ENCODE peak calls at places on chromosomes 16 and 17, in eight cellular contexts. One of them, this sample, is unnamed.

GRCh38 chr16:17364319-17365210 is 106.2 kb downstream of the XYLT1 start:
- DNase-seq in CD8-positive, alpha-beta T cell: peak; percentile 66
- DNase-seq in PC-3: no peak
- DNase-seq in stimulated activated CD4-positive, alpha-beta T cell treated with anti-CD3 and anti-CD28 coated beads, Interleukin-4, amount 100 ng/mL, for 24 hours: peak; percentile 58
- DNase-seq in body of pancreas: peak; percentile 25
- DNase-seq in HTR-8/SVneo: no peak
- DNase-seq in left colon: no peak
- DNase-seq in A549: no peak
- DNase-seq in this sample: peak; percentile 54

GRCh38 chr16:66081967-66082366 is 284.5 kb upstream of the CDH5 start:
- DNase-seq in CD8-positive, alpha-beta T cell: no peak
- DNase-seq in PC-3: peak; percentile 94
- DNase-seq in stimulated activated CD4-positive, alpha-beta T cell treated with anti-CD3 and anti-CD28 coated beads, Interleukin-4, amount 100 ng/mL, for 24 hours: no peak
- DNase-seq in body of pancreas: no peak
- DNase-seq in HTR-8/SVneo: no peak
- DNase-seq in left colon: no peak
- DNase-seq in A549: peak; percentile 52
- DNase-seq in this sample: no peak

GRCh38 chr17:81931557-81932332 is 4.2 kb upstream of the MAFG start:
- DNase-seq in CD8-positive, alpha-beta T cell: no peak
- DNase-seq in PC-3: no peak
- DNase-seq in stimulated activated CD4-positive, alpha-beta T cell treated with anti-CD3 and anti-CD28 coated beads, Interleukin-4, amount 100 ng/mL, for 24 hours: no peak
- DNase-seq in body of pancreas: no peak
- DNase-seq in HTR-8/SVneo: no peak
- DNase-seq in left colon: peak; percentile 29
- DNase-seq in A549: no peak
- DNase-seq in this sample: no peak

GRCh38 chr16:87926246-87927194 is 9.8 kb downstream of the CA5A start:
- DNase-seq in CD8-positive, alpha-beta T cell: no peak
- DNase-seq in PC-3: no peak
- DNase-seq in stimulated activated CD4-positive, alpha-beta T cell treated with anti-CD3 and anti-CD28 coated beads, Interleukin-4, amount 100 ng/mL, for 24 hours: peak; percentile 24
- DNase-seq in body of pancreas: no peak
- DNase-seq in HTR-8/SVneo: no peak
- DNase-seq in left colon: no peak
- DNase-seq in A549: no peak
- DNase-seq in this sample: peak; percentile 17

GRCh38 chr17:1438593-1439083 is 17.4 kb downstream of the CRK start:
- DNase-seq in CD8-positive, alpha-beta T cell: no peak
- DNase-seq in PC-3: no peak
- DNase-seq in stimulated activated CD4-positive, alpha-beta T cell treated with anti-CD3 and anti-CD28 coated beads, Interleukin-4, amount 100 ng/mL, for 24 hours: no peak
- DNase-seq in body of pancreas: no peak
- DNase-seq in HTR-8/SVneo: no peak
- DNase-seq in left colon: no peak
- DNase-seq in A549: peak; percentile 66
- DNase-seq in this sample: no peak

GRCh38 chr17:70808596-70808995 is 639.3 kb downstream of the KCNJ2 start:
- DNase-seq in CD8-positive, alpha-beta T cell: no peak
- DNase-seq in PC-3: peak; percentile 63
- DNase-seq in stimulated activated CD4-positive, alpha-beta T cell treated with anti-CD3 and anti-CD28 coated beads, Interleukin-4, amount 100 ng/mL, for 24 hours: no peak
- DNase-seq in body of pancreas: no peak
- DNase-seq in HTR-8/SVneo: no peak
- DNase-seq in left colon: no peak
- DNase-seq in A549: peak; percentile 35
- DNase-seq in this sample: no peak

GRCh38 chr16:86419518-86419917 is 90.8 kb upstream of the FOXF1 start:
- DNase-seq in CD8-positive, alpha-beta T cell: no peak
- DNase-seq in PC-3: no peak
- DNase-seq in stimulated activated CD4-positive, alpha-beta T cell treated with anti-CD3 and anti-CD28 coated beads, Interleukin-4, amount 100 ng/mL, for 24 hours: no peak
- DNase-seq in body of pancreas: no peak
- DNase-seq in HTR-8/SVneo: no peak
- DNase-seq in left colon: no peak
- DNase-seq in A549: no peak
- DNase-seq in this sample: no peak

GRCh38 chr17:2563543-2563942 is 29.9 kb upstream of the PAFAH1B1 start:
- DNase-seq in CD8-positive, alpha-beta T cell: no peak
- DNase-seq in PC-3: no peak
- DNase-seq in stimulated activated CD4-positive, alpha-beta T cell treated with anti-CD3 and anti-CD28 coated beads, Interleukin-4, amount 100 ng/mL, for 24 hours: no peak
- DNase-seq in body of pancreas: no peak
- DNase-seq in HTR-8/SVneo: no peak
- DNase-seq in left colon: no peak
- DNase-seq in A549: no peak
- DNase-seq in this sample: no peak

GRCh38 chr16:12637002-12637401 is 166.7 kb downstream of the CPPED1 start:
- DNase-seq in CD8-positive, alpha-beta T cell: no peak
- DNase-seq in PC-3: no peak
- DNase-seq in stimulated activated CD4-positive, alpha-beta T cell treated with anti-CD3 and anti-CD28 coated beads, Interleukin-4, amount 100 ng/mL, for 24 hours: no peak
- DNase-seq in body of pancreas: no peak
- DNase-seq in HTR-8/SVneo: no peak
- DNase-seq in left colon: no peak
- DNase-seq in A549: no peak
- DNase-seq in this sample: no peak

GRCh38 chr16:81632392-81633146 is 146.5 kb upstream of the PLCG2 start:
- DNase-seq in CD8-positive, alpha-beta T cell: peak; percentile 81
- DNase-seq in PC-3: peak; percentile 85
- DNase-seq in stimulated activated CD4-positive, alpha-beta T cell treated with anti-CD3 and anti-CD28 coated beads, Interleukin-4, amount 100 ng/mL, for 24 hours: peak; percentile 85
- DNase-seq in body of pancreas: no peak
- DNase-seq in HTR-8/SVneo: peak; percentile 74
- DNase-seq in left colon: peak; percentile 58
- DNase-seq in A549: peak; percentile 80
- DNase-seq in this sample: peak; percentile 88

GRCh38 chr17:12599185-12599920 is 66.3 kb upstream of the MYOCD start:
- DNase-seq in CD8-positive, alpha-beta T cell: no peak
- DNase-seq in PC-3: no peak
- DNase-seq in stimulated activated CD4-positive, alpha-beta T cell treated with anti-CD3 and anti-CD28 coated beads, Interleukin-4, amount 100 ng/mL, for 24 hours: no peak
- DNase-seq in body of pancreas: no peak
- DNase-seq in HTR-8/SVneo: no peak
- DNase-seq in left colon: no peak
- DNase-seq in A549: peak; percentile 54
- DNase-seq in this sample: no peak

GRCh38 chr16:74862743-74863244 is 88.2 kb upstream of the FA2H start:
- DNase-seq in CD8-positive, alpha-beta T cell: no peak
- DNase-seq in PC-3: peak; percentile 68
- DNase-seq in stimulated activated CD4-positive, alpha-beta T cell treated with anti-CD3 and anti-CD28 coated beads, Interleukin-4, amount 100 ng/mL, for 24 hours: peak; percentile 14
- DNase-seq in body of pancreas: no peak
- DNase-seq in HTR-8/SVneo: peak; percentile 79
- DNase-seq in left colon: no peak
- DNase-seq in A549: peak; percentile 63
- DNase-seq in this sample: no peak

GRCh38 chr17:13374203-13375143 is 227.3 kb downstream of the HS3ST3A1 start:
- DNase-seq in CD8-positive, alpha-beta T cell: no peak
- DNase-seq in PC-3: no peak
- DNase-seq in stimulated activated CD4-positive, alpha-beta T cell treated with anti-CD3 and anti-CD28 coated beads, Interleukin-4, amount 100 ng/mL, for 24 hours: no peak
- DNase-seq in body of pancreas: no peak
- DNase-seq in HTR-8/SVneo: no peak
- DNase-seq in left colon: no peak
- DNase-seq in A549: no peak
- DNase-seq in this sample: no peak

This sample was measured in T-helper 2 cell treated with Interferon-gamma antibody and Interleukin-4, amounts not matched to agents 5 μg/mL and 100 μg/mL, for 36 hours.